ENCODE peak calls at places on chromosomes 6 and 20, in eight cellular contexts. O is effector CD4-positive, alpha-beta T cell; M is activated CD4-positive, alpha-beta T cell treated with anti-CD3 and anti-CD28 coated beads, Interleukin-2, amount 50 U/mL, for 1 hour; B is activated naive CD4-positive, alpha-beta T cell; A is endodermal cell; T is hippocampal formation; E is right cardiac atrium; D is brain microvascular endothelial cell. R is an unnamed sample.

GRCh38 chr6:139239137-139239536 is 52.7 kb downstream of the TXLNB start:
- DNase-seq in B (no peak), D (no peak), T (no peak), E (no peak), M (no peak), A (no peak), O (no peak), R (no peak)

GRCh38 chr6:11143394-11144371 is 32.2 kb upstream of the ERVFRD-1 start:
- DNase-seq in D (peak; percentile 97), O (no peak), T (no peak), M (no peak), A (no peak), E (peak; percentile 81), B (no peak), R (peak; percentile 62)

GRCh38 chr6:157251565-157252247 is 71.6 kb downstream of the TMEM242 start:
- DNase-seq in A (no peak), O (no peak), B (no peak), E (no peak), T (no peak), M (no peak), D (no peak), R (no peak)

GRCh38 chr6:31736026-31736767 is at the start of gene CLIC1:
- DNase-seq in O (peak; percentile 60), E (peak; percentile 91), T (peak; percentile 27), A (peak; percentile 93), D (peak; percentile 78), M (peak; percentile 75), B (peak; percentile 23), R (peak; percentile 95)

GRCh38 chr6:7545509-7546369 is 4.3 kb downstream of the DSP start:
- DNase-seq in E (no peak), M (no peak), B (no peak), A (peak; percentile 46), O (no peak), T (no peak), D (peak; percentile 32), R (no peak)

GRCh38 chr20:63082308-63082938 is 75.7 kb upstream of the BHLHE23 start:
- DNase-seq in E (peak; percentile 20), B (no peak), M (peak; percentile 41), A (peak; percentile 93), D (peak; percentile 23), O (no peak), T (no peak), R (no peak)

GRCh38 chr20:2357114-2357513 is 23.6 kb upstream of the TGM6 start:
- DNase-seq in E (no peak), B (no peak), T (no peak), M (no peak), D (no peak), A (no peak), O (no peak), R (no peak)

GRCh38 chr6:149015877-149016525 is 269.2 kb downstream of the UST start:
- DNase-seq in B (no peak), A (no peak), T (no peak), D (no peak), E (no peak), O (no peak), M (no peak), R (no peak)

GRCh38 chr6:145012039-145012662 is 723.2 kb downstream of the EPM2A start:
- DNase-seq in D (no peak), O (no peak), M (no peak), E (no peak), T (no peak), B (no peak), A (peak; percentile 72), R (no peak)

GRCh38 chr6:144145546-144145945 is 4.8 kb upstream of the STX11 start:
- DNase-seq in O (no peak), T (no peak), E (no peak), M (no peak), B (no peak), D (no peak), A (no peak), R (no peak)

GRCh38 chr6:154974485-154975149 is 20.5 kb upstream of the TIAM2 start:
- DNase-seq in O (no peak), A (peak; percentile 70), B (no peak), E (no peak), T (no peak), M (no peak), D (no peak), R (no peak)

GRCh38 chr6:14068133-14068532 is 49.4 kb upstream of the CD83 start:
- DNase-seq in M (no peak), E (no peak), B (no peak), D (peak; percentile 87), O (no peak), T (no peak), A (no peak), R (no peak)

GRCh38 chr6:166929534-166930189 is 26.7 kb downstream of the RNASET2 start:
- DNase-seq in O (no peak), T (no peak), B (no peak), A (no peak), M (no peak), E (no peak), D (no peak), R (no peak)

GRCh38 chr20:52812231-52812847 is 159.8 kb upstream of the TSHZ2 start:
- DNase-seq in D (no peak), A (peak; percentile 63), E (no peak), B (no peak), M (no peak), T (no peak), O (no peak), R (no peak)

GRCh38 chr6:37204014-37204751 is 34.2 kb downstream of the PIM1 start:
- DNase-seq in E (no peak), D (no peak), M (no peak), B (no peak), A (no peak), O (no peak), T (no peak), R (no peak)

GRCh38 chr6:116101298-116101718 is 655 bp downstream of the NT5DC1 start:
- DNase-seq in E (peak; percentile 85), A (no peak), T (no peak), M (no peak), D (no peak), O (no peak), B (no peak), R (no peak)

GRCh38 chr6:110319843-110320242 is 38.3 kb downstream of the METTL24 start:
- DNase-seq in A (no peak), D (no peak), M (no peak), B (no peak), E (no peak), T (no peak), O (no peak), R (no peak)

GRCh38 chr6:134529921-134530320 is 212.0 kb upstream of the SGK1 start:
- DNase-seq in O (no peak), A (no peak), B (no peak), E (no peak), M (no peak), D (no peak), T (no peak), R (no peak)

GRCh38 chr20:24797864-24798655 is 151.0 kb upstream of the CST7 start:
- DNase-seq in B (no peak), O (no peak), T (no peak), D (no peak), A (no peak), E (no peak), M (no peak), R (no peak)

GRCh38 chr6:116371384-116372209 is 850 bp downstream of the DSE start:
- DNase-seq in B (no peak), M (peak; percentile 16), T (peak; percentile 49), A (peak; percentile 92), O (no peak), D (peak; percentile 91), E (peak; percentile 83), R (peak; percentile 92)

GRCh38 chr6:90753820-90754604 is 167.1 kb upstream of the MAP3K7 start:
- DNase-seq in E (no peak), T (no peak), M (no peak), A (no peak), B (no peak), D (no peak), O (no peak), R (no peak)

GRCh38 chr20:38986663-38987062 is 24.5 kb downstream of the DHX35 start:
- DNase-seq in O (no peak), M (no peak), E (no peak), A (no peak), B (no peak), T (no peak), D (no peak), R (no peak)

GRCh38 chr20:38590682-38591483 is 9.9 kb downstream of the ADIG start:
- DNase-seq in T (no peak), D (peak; percentile 16), O (no peak), M (no peak), A (peak; percentile 70), B (no peak), E (no peak), R (no peak)

GRCh38 chr6:39756582-39756981 is 31.4 kb upstream of the KIF6 start:
- DNase-seq in O (no peak), M (no peak), D (no peak), E (no peak), B (no peak), T (no peak), A (no peak), R (no peak)

GRCh38 chr6:48074368-48074767 is 36.6 kb downstream of the PTCHD4 start:
- DNase-seq in D (no peak), O (no peak), E (no peak), A (peak; percentile 45), B (no peak), T (no peak), M (no peak), R (no peak)

GRCh38 chr20:62985089-62985778 is 21.5 kb downstream of the BHLHE23 start:
- DNase-seq in B (no peak), E (no peak), T (no peak), D (no peak), O (no peak), A (no peak), M (no peak), R (no peak)

GRCh38 chr6:6584310-6585002 is 4.1 kb upstream of the LY86 start:
- DNase-seq in B (no peak), O (no peak), M (no peak), E (no peak), D (no peak), A (no peak), T (no peak), R (no peak)

R was measured in ascending aorta.